ENCODE peak calls at places on chromosomes 11 and 22, in seven cellular contexts. N, F, T, Y, L, D and Z are unnamed samples.

GRCh38 chr11:22416462-22416861 is 78.3 kb downstream of the SLC17A6 start:
- DNase-seq in N (no peak), F (no peak), T (no peak), Y (no peak), L (no peak), D (no peak), Z (no peak)

GRCh38 chr11:71988050-71988449 is 10.7 kb upstream of the IL18BP start:
- DNase-seq in N (no peak), F (no peak), T (no peak), Y (no peak), L (no peak), D (no peak), Z (no peak)

GRCh38 chr22:48047722-48048500 is 1285.5 kb downstream of the TBC1D22A start:
- DNase-seq in N (no peak), F (no peak), T (no peak), Y (no peak), L (no peak), D (no peak), Z (no peak)

GRCh38 chr22:28976588-28976987 is 85.0 kb downstream of the C22orf31 start:
- DNase-seq in N (no peak), F (no peak), T (no peak), Y (peak), L (no peak), D (no peak), Z (no peak)

GRCh38 chr11:92670293-92670890 is 299.1 kb upstream of the MTNR1B start:
- DNase-seq in N (no peak), F (peak), T (no peak), Y (no peak), L (no peak), D (no peak), Z (no peak)

GRCh38 chr11:36258730-36259360 is 30.4 kb downstream of the COMMD9 start:
- DNase-seq in N (peak), F (peak), T (peak), Y (peak), L (peak), D (no peak), Z (no peak)

GRCh38 chr11:65209711-65210360 is 28.1 kb downstream of the CAPN1 start:
- DNase-seq in N (no peak), F (peak), T (peak), Y (no peak), L (no peak), D (no peak), Z (peak)

GRCh38 chr11:32421992-32422391 is 13.3 kb downstream of the WT1 start:
- DNase-seq in N (no peak), F (no peak), T (no peak), Y (no peak), L (no peak), D (no peak), Z (no peak)

GRCh38 chr22:21932347-21932746 is 20.3 kb downstream of the PPM1F start:
- DNase-seq in N (no peak), F (no peak), T (no peak), Y (no peak), L (no peak), D (no peak), Z (no peak)

GRCh38 chr11:70399681-70400112 is 1.4 kb downstream of the CTTN start:
- DNase-seq in N (peak), F (peak), T (peak), Y (peak), L (peak), D (peak), Z (peak)

GRCh38 chr11:27120211-27120610 is 79.6 kb downstream of the BBOX1 start:
- DNase-seq in N (no peak), F (no peak), T (no peak), Y (no peak), L (no peak), D (no peak), Z (no peak)

GRCh38 chr11:92489831-92490399 is 265.3 kb downstream of the FAT3 start:
- DNase-seq in N (no peak), F (no peak), T (no peak), Y (no peak), L (no peak), D (no peak), Z (no peak)

GRCh38 chr11:18265949-18266348 is at the start of gene SAA1:
- DNase-seq in N (no peak), F (no peak), T (no peak), Y (no peak), L (no peak), D (no peak), Z (no peak)

DNA sequence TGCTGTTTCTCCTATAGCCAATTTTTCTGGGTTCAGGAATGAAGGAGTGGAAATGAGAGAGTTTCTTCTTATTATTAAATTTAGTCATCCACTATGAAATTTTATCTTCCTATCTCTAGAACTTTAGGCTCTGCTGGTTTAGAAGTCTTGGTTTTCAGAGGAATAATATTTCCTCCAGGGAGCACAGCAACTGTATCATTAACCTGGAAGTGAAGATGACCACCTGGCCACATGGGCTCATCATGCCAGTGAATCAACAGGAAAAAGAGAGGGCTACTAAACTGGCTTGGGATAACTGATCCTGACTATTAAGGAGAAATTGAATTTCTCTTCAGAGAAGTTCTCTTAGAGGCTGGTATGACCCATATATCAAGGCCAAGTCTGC is 44.4 kb downstream of the ADM start:
- DNase-seq in N (no peak), F (no peak), T (no peak), Y (no peak), L (no peak), D (no peak), Z (no peak)
- H3K27ac ChIP-seq in N (peak), F (peak), T (no peak), Y (no peak), L (peak), D (no peak), Z (no peak)

DNA sequence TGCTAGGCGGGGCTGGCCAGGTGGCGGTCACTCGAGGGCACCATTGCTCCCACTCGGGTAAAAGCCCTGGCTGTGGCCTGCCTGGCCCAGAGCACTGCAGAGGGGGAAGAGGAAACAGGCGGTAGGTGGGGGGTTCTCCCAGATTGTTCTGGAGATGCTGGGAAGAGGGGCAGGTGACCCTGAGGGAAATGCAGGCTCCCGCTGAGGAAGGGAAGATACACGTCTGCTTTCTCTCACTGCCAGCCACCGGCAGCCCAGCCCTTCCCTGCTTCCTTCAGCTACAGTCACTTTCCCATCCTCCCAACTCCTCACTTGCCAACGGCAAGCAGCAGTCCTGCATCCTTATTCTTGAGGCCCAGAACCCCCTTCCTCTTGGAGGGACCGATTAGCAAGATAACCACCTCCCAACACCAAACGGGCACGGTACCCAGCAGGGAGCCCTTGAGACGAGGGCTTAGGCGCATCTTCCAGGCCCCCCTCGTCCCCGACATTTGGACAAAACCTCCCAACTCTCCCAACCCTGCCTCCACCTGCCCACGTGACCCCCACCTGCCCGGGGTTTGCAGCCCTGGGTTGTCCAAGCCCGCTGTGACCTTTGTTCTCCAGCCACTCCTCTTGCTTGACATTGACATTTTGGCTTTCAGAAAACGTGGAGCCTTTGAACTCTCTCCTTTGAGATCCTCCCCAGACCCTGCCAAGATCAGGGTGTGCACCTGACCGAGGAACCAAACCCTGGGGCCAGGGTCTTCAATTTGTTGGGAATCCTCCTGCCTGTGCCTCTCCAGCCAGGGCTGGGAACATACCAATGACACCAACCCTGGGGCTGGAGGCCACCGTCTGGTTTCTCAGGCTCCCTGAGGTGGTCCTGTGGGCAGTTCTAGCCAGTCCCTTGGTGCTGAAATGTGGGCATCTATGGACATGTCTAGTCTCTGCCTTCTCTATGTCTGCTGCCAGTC is 48.8 kb upstream of the TTLL12 start:
- DNase-seq in N (no peak), F (no peak), T (no peak), Y (no peak), L (no peak), D (no peak), Z (no peak)
- H3K27ac ChIP-seq in N (no peak), F (no peak), T (no peak), Y (no peak), L (no peak), D (no peak), Z (no peak)

DNA sequence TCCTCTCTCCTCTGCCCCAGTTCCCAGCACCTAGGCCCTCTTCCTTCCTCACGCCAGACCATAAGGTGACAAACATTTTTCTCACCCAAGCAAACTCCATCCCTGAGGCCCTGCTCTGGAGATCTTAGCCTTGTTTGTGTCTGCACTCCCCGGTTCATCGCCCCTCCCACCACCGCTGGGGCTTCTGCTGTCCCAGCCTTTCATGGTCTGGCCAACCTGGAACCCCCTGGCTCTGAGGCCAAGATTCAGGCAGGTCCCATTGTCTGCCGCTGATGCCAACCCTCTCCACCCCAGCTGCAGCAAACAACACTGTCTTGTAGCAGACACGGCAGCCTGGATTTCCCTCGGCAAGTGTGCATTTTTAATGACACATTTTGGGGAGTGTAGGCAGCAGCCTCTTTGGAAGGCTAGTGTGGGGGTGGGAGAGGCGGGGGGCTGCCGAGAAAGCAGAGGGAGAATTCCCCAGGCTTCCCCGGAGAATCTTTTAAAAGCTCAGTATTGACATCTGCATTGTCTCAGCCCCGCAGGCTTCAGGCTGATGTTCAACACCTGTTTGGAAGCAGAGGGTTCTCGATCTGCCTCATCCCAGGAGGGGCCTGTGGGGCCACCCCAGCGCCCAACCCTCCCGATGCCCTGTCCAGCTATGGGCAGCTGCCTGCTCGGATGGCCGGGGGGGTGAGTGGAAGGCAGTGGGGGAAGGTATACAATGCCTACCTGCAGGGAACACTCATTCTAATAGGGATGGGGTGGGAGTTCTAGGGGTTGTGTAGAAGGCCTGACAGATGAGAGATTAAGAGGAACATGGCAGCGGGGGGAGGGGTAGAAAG is 41.6 kb downstream of the NECTIN1 start:
- DNase-seq in N (no peak), F (no peak), T (no peak), Y (no peak), L (no peak), D (no peak), Z (no peak)
- H3K27ac ChIP-seq in N (no peak), F (no peak), T (no peak), Y (no peak), L (no peak), D (no peak), Z (no peak)

GRCh38 chr11:48182860-48183526 is 33.6 kb upstream of the OR4B1 start:
- DNase-seq in N (peak), F (no peak), T (no peak), Y (no peak), L (no peak), D (no peak), Z (no peak)

DNA sequence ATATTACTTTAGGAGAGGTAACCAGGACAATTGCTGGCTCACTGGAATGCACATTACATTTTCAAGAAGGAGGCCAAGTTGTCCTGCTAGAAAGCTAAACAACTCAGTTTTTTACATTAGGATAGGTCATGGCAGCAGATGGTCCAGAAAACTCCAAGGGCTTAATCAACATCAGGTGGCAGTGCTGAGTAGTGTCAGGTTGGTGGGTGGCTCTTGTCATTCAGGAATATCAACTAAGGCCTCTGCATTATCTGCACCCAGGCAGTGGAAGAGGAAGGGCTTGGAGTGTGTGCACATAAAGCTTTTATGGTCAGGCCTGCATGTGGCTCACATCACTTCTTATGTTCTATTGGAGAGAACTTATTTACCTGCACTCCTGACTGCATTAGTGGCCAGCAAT is 32.2 kb upstream of the OR4B1 start:
- DNase-seq in N (no peak), F (no peak), T (no peak), Y (no peak), L (no peak), D (no peak), Z (no peak)
- H3K27ac ChIP-seq in N (peak), F (no peak), T (no peak), Y (no peak), L (no peak), D (no peak), Z (no peak)

GRCh38 chr22:46578251-46578823 is 40.9 kb upstream of the CELSR1 start:
- DNase-seq in N (peak), F (no peak), T (no peak), Y (no peak), L (no peak), D (no peak), Z (peak)

GRCh38 chr22:46575915-46576555 is 38.6 kb upstream of the CELSR1 start:
- DNase-seq in N (peak), F (peak), T (no peak), Y (no peak), L (no peak), D (no peak), Z (peak)

GRCh38 chr22:46576556-46577351 is 39.3 kb upstream of the CELSR1 start:
- DNase-seq in N (peak), F (peak), T (no peak), Y (no peak), L (peak), D (no peak), Z (peak)

GRCh38 chr22:46578824-46579561 is 41.2 kb upstream of the GRAMD4 start:
- DNase-seq in N (peak), F (no peak), T (no peak), Y (no peak), L (peak), D (peak), Z (peak)

DNA sequence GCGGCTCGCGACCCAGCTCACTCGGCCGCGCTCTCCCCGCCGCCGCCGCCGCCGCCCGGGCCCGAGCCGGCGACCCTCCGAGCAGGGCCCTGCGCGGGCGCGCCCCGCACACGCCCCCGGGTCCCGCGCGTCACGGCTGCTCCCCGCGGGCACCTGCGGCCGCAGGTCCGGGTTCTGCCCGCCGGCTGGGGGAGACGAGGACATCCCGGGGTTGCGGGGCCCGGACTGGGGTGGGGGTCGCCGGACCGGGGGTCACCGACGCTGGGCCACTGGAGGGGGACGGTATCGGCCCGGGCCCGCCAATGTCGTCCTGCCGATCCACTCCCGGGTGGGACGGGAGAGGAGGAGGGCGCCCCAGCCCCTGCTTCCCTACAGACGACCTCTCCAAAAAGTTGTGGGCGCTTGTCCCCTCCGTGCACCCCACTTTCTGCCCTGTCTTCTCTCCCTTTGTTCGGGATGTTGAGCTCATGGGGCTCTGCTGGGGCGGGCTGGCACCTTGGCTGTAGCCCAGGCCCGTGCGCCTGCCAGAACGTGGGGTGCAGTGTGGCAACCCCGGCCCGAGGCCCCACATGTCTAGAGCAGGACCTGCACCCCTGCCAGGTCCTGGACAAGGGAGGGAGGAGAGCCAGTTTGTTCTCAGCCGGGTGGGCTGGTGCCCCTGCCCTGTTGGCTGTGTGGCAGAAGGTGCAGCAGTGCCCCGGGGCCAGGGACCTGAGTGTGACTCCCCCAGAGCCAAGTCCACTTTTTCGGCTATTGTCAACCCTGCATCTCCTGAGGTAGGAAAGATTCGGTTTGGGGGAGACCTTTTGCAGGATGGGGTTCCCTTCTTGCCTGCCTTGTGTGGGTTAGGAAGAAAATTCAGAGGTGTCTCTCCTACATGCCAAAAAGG is 40.2 kb upstream of the CELSR1 start:
- DNase-seq in N (peak), F (no peak), T (no peak), Y (no peak), L (no peak), D (no peak), Z (peak)
- H3K27ac ChIP-seq in N (peak), F (no peak), T (no peak), Y (no peak), L (peak), D (no peak), Z (peak)